ENCODE peak calls at places on chromosomes 7 and 10, in seven cellular contexts. P is Peyer's patch, U is IMR-90, F is tibial nerve, X is adrenal gland, I is GM12878, E is body of pancreas. Q is an unnamed sample. For H3K27me3, the result is how much of the 10 kb centered on the place peaks cover.

GRCh38 chr7:111650456-111650999 is 88.2 kb upstream of the IMMP2L start:
- DNase-seq in P (no peak), U (peak), F (no peak), X (no peak), I (no peak), E (peak), Q (no peak)

GRCh38 chr10:124152139-124152780 is 58.9 kb upstream of the CHST15 start:
- DNase-seq in P (peak), U (peak), F (no peak), X (peak), I (no peak), E (no peak), Q (no peak)

GRCh38 chr10:117464176-117464575 is 78.4 kb upstream of the EMX2 start:
- DNase-seq in P (no peak), U (no peak), F (no peak), X (no peak), I (no peak), E (no peak), Q (no peak)

GRCh38 chr10:124717911-124718734 is 26.1 kb downstream of the FAM53B start:
- DNase-seq in P (peak), U (no peak), F (no peak), X (no peak), I (peak), E (peak), Q (no peak)

GRCh38 chr10:63825111-63825510 is 303.9 kb downstream of the REEP3 start:
- DNase-seq in P (no peak), U (no peak), F (no peak), X (no peak), I (no peak), E (no peak), Q (no peak)

GRCh38 chr7:111370002-111370401 is 192.3 kb downstream of the IMMP2L start:
- DNase-seq in P (no peak), U (no peak), F (no peak), X (no peak), I (no peak), E (no peak), Q (no peak)

GRCh38 chr7:25633420-25633819 is 405.1 kb upstream of the NPVF start:
- DNase-seq in P (no peak), U (no peak), F (no peak), X (no peak), I (no peak), E (no peak), Q (no peak)

GRCh38 chr10:112332509-112333228 is 41.2 kb upstream of the ACSL5 start:
- DNase-seq in P (peak), U (no peak), F (no peak), X (no peak), I (no peak), E (peak), Q (no peak)

GRCh38 chr10:32266979-32267378 is 80.0 kb downstream of the EPC1 start:
- DNase-seq in P (no peak), U (no peak), F (no peak), X (no peak), I (no peak), E (no peak), Q (no peak)

GRCh38 chr10:122323941-122324675 is 50.4 kb upstream of the PLEKHA1 start:
- DNase-seq in P (peak), U (no peak), F (no peak), X (no peak), I (no peak), E (no peak), Q (no peak)

GRCh38 chr7:79778786-79779382 is 325.4 kb upstream of the MAGI2 start:
- DNase-seq in P (no peak), U (peak), F (no peak), X (no peak), I (no peak), E (no peak), Q (no peak)

GRCh38 chr10:7043051-7043653 is 367.7 kb downstream of the SFMBT2 start:
- DNase-seq in P (no peak), U (no peak), F (no peak), X (no peak), I (no peak), E (no peak), Q (no peak)

GRCh38 chr10:132677905-132678298 is 108.0 kb downstream of the NKX6-2 start:
- DNase-seq in P (peak), U (no peak), F (no peak), X (peak), I (no peak), E (no peak), Q (no peak)

DNA sequence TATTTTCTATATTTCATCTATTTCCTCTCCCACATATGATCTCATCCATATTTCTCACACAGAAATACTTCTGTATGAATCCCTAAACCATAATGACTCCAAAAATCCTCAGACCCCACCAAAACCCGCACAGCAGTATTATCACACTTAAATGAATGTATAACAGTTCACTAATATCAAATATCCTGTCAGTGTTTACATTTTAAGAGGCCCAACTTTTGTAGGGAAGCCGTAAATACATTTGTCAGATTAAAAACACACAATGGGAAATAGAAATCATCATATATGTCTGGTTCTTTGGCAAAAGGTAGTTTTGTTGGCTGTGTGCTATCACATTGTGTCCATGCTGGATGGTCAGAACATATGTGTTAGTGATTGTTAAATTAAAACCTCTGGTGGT is 4.2 kb downstream of the AUTS2 start:
- DNase-seq in P (no peak), U (no peak), F (no peak), X (no peak), I (no peak), E (no peak), Q (no peak)
- TF ChIP-seq POLR2A in P (no peak), U (no peak), F (no peak), X (no peak), I (no peak), E (no peak), Q (no peak)

DNA sequence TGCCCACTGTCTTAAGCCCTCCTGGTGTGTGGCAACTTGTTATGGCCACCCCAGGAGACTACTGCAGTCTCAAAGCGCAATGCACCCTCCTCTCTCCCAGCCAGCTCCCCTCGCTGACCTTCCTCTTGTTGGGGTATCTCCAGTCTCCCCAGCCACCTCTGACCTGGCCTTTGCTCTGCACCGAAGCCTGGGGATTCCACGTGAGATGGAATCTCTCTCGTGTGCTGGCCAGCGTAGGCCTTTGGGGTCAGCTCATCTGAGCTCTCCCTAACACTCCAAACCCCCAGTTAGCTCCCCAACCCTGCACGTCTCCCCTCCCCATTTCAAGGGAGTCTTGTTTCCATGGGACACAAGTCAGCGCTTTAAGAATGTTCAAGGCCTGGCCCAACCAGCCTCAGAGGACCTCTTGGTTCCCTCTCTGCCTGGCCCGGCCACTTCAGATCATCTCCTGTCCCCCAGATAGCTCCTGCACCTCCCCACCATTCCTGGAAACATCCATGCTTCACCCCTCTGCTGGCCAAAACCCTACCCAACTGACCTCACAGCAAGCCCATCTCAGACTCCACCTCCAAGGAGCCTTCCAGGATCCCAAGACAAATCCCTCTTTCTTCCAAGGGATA is 11.2 kb downstream of the ITPRIP start:
- DNase-seq in P (peak), U (no peak), F (peak), X (no peak), I (no peak), E (no peak), Q (no peak)
- H3K27me3 ChIP-seq in P (under half), U (under half), F (under half), X (under half), I (under half), E (under half), Q (under half)

DNA sequence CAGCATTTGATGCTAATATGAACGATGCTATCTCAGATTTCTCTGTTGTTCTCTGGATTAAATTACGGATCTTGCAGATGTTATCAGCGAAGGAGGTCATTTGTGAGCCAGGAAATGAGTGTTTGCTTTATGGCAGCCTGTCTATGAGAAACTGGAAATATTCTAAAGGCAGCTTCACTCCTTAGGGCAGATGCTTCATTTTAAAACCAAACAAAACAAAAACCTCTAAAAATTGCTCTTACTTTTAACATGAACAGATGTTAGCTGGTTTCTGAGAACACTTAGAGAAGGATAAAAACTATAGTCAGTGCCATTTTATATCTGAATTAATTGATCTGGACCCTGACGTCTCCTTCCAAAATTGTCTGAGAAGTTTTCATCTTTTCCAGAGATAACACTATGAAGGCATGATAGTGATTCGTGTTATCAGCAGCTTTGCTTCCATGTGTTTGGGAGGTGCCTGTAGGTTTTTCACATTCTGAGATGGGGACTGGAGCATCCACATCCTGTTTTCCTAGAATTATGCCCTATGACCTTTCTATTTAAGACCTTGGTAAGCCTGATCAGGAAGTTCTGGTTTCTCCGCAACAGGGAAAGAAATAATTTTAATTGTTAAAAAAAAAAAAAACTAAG is 53.1 kb downstream of the CPED1 start:
- DNase-seq in P (no peak), U (peak), F (no peak), X (no peak), I (no peak), E (no peak), Q (no peak)
- H3K27ac ChIP-seq in P (peak), U (peak), F (peak), X (no peak), I (no peak), E (no peak), Q (peak)

GRCh38 chr10:27252267-27253000 is 11.8 kb upstream of the ACBD5 start:
- DNase-seq in P (peak), U (peak), F (no peak), X (peak), I (peak), E (peak), Q (peak)
- TF ChIP-seq POLR2A in P (peak), U (no peak), F (no peak), X (peak), I (peak), E (peak), Q (no peak)

GRCh38 chr7:156461881-156462665 is 178.5 kb upstream of the RNF32 start:
- DNase-seq in P (no peak), U (no peak), F (no peak), X (no peak), I (no peak), E (no peak), Q (no peak)
- H3K27me3 ChIP-seq in P (under half), U (under half), F (under half), X (under half), I (under half), E (under half), Q (under half)

GRCh38 chr10:114768394-114768786 is 53.2 kb upstream of the FHIP2A start:
- DNase-seq in P (no peak), U (no peak), F (no peak), X (no peak), I (no peak), E (no peak), Q (no peak)
- H3K27ac ChIP-seq in P (no peak), U (no peak), F (peak), X (no peak), I (no peak), E (peak), Q (no peak)

GRCh38 chr7:157418204-157419029 is 81.6 kb downstream of the DNAJB6 start:
- DNase-seq in P (no peak), U (no peak), F (no peak), X (no peak), I (no peak), E (no peak), Q (no peak)
- TF ChIP-seq POLR2A in P (no peak), U (no peak), F (no peak), X (no peak), I (no peak), E (no peak), Q (no peak)

DNA sequence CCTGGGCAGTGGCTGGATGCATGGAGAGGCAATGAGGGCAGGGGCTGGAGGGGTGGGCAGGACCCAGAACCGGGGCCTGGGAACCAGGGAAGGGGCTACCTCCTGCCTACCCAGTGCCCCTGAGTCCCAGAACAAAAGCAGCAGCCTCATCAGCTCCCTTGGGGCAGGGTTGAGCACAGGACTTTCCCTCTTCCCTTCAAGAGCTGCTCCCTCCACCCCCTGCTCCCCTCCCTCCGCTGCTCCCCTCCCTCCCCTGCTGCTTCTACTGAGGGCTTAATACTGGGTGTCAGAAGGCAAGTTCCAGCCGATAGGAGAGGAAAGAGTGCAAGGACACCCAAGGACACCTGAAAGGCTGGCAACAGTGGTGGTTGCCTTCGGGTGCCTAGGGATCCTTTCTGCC is 28.2 kb upstream of the INMT start:
- DNase-seq in P (no peak), U (no peak), F (no peak), X (no peak), I (no peak), E (no peak), Q (no peak)
- H3K27me3 ChIP-seq in P (under half), U (under half), F (under half), X (under half), I (under half), E (under half), Q (under half)

GRCh38 chr10:127908106-127908957 is 1.4 kb downstream of the PTPRE start:
- DNase-seq in P (no peak), U (peak), F (no peak), X (peak), I (no peak), E (peak), Q (no peak)
- H3K27ac ChIP-seq in P (peak), U (no peak), F (peak), X (peak), I (no peak), E (peak), Q (no peak)